ENCODE peak calls at places on chromosomes 13 and 19, in eight cellular contexts. One of them, this sample, is unnamed.

GRCh38 chr13:26967119-26968038 is 204.2 kb downstream of the USP12 start:
- DNase-seq in SK-N-MC: no peak
- DNase-seq in GM12878: no peak
- DNase-seq in sigmoid colon: peak; percentile 84
- DNase-seq in H1: no peak
- DNase-seq in breast epithelium: no peak
- DNase-seq in GM12891: no peak
- DNase-seq in suprapubic skin: no peak
- DNase-seq in this sample: no peak

GRCh38 chr19:41398603-41399002 is 985 bp downstream of the BCKDHA start:
- DNase-seq in SK-N-MC: no peak
- DNase-seq in GM12891: no peak
- DNase-seq in GM12878: no peak
- DNase-seq in suprapubic skin: no peak
- DNase-seq in breast epithelium: no peak
- DNase-seq in H1: no peak
- DNase-seq in sigmoid colon: no peak
- DNase-seq in this sample: no peak

GRCh38 chr19:33868821-33869412 is 72.2 kb downstream of the KCTD15 start:
- DNase-seq in suprapubic skin: no peak
- DNase-seq in SK-N-MC: no peak
- DNase-seq in H1: peak; percentile 59
- DNase-seq in GM12891: no peak
- DNase-seq in breast epithelium: peak; percentile 16
- DNase-seq in GM12878: no peak
- DNase-seq in sigmoid colon: peak; percentile 77
- DNase-seq in this sample: no peak

GRCh38 chr13:40136896-40137295 is 481.4 kb downstream of the COG6 start:
- DNase-seq in GM12891: no peak
- DNase-seq in H1: no peak
- DNase-seq in GM12878: no peak
- DNase-seq in SK-N-MC: no peak
- DNase-seq in sigmoid colon: no peak
- DNase-seq in breast epithelium: no peak
- DNase-seq in suprapubic skin: no peak
- DNase-seq in this sample: no peak

GRCh38 chr19:20640023-20640422 is 21.3 kb downstream of the ZNF626 start:
- DNase-seq in breast epithelium: no peak
- DNase-seq in GM12891: no peak
- DNase-seq in H1: no peak
- DNase-seq in sigmoid colon: no peak
- DNase-seq in GM12878: no peak
- DNase-seq in suprapubic skin: no peak
- DNase-seq in SK-N-MC: no peak
- DNase-seq in this sample: no peak

GRCh38 chr19:33517922-33518321 is 3.7 kb downstream of the PEPD start:
- DNase-seq in GM12878: no peak
- DNase-seq in suprapubic skin: no peak
- DNase-seq in sigmoid colon: no peak
- DNase-seq in breast epithelium: no peak
- DNase-seq in GM12891: no peak
- DNase-seq in H1: no peak
- DNase-seq in SK-N-MC: no peak
- DNase-seq in this sample: no peak

GRCh38 chr13:110466261-110466660 is 95.3 kb downstream of the RAB20 start:
- DNase-seq in GM12891: no peak
- DNase-seq in breast epithelium: no peak
- DNase-seq in sigmoid colon: no peak
- DNase-seq in H1: no peak
- DNase-seq in SK-N-MC: no peak
- DNase-seq in suprapubic skin: no peak
- DNase-seq in GM12878: no peak
- DNase-seq in this sample: no peak

GRCh38 chr13:76455960-76456359 is 430.2 kb downstream of the KCTD12 start:
- DNase-seq in GM12891: no peak
- DNase-seq in breast epithelium: no peak
- DNase-seq in GM12878: no peak
- DNase-seq in SK-N-MC: no peak
- DNase-seq in H1: no peak
- DNase-seq in sigmoid colon: no peak
- DNase-seq in suprapubic skin: no peak
- DNase-seq in this sample: no peak

GRCh38 chr13:34886476-34886875 is 55.6 kb upstream of the NBEA start:
- DNase-seq in GM12878: no peak
- DNase-seq in breast epithelium: no peak
- DNase-seq in H1: no peak
- DNase-seq in sigmoid colon: no peak
- DNase-seq in SK-N-MC: no peak
- DNase-seq in suprapubic skin: no peak
- DNase-seq in GM12891: no peak
- DNase-seq in this sample: no peak
- TF ChIP-seq POLR2AphosphoS5 in GM12878: no peak
- TF ChIP-seq POLR2AphosphoS5 in breast epithelium: no peak
- TF ChIP-seq POLR2AphosphoS5 in H1: no peak
- TF ChIP-seq POLR2AphosphoS5 in sigmoid colon: no peak
- TF ChIP-seq POLR2AphosphoS5 in SK-N-MC: no peak
- TF ChIP-seq POLR2AphosphoS5 in suprapubic skin: no peak
- TF ChIP-seq POLR2AphosphoS5 in GM12891: no peak
- TF ChIP-seq POLR2AphosphoS5 in this sample: no peak

GRCh38 chr19:12939292-12939606 is 840 bp downstream of the CALR start:
- DNase-seq in H1: no peak
- DNase-seq in SK-N-MC: no peak
- DNase-seq in suprapubic skin: no peak
- DNase-seq in breast epithelium: no peak
- DNase-seq in GM12891: no peak
- DNase-seq in sigmoid colon: peak; percentile 78
- DNase-seq in GM12878: no peak
- DNase-seq in this sample: no peak
- TF ChIP-seq POLR2AphosphoS5 in H1: no peak
- TF ChIP-seq POLR2AphosphoS5 in SK-N-MC: no peak
- TF ChIP-seq POLR2AphosphoS5 in suprapubic skin: no peak
- TF ChIP-seq POLR2AphosphoS5 in breast epithelium: no peak
- TF ChIP-seq POLR2AphosphoS5 in GM12891: no peak
- TF ChIP-seq POLR2AphosphoS5 in sigmoid colon: no peak
- TF ChIP-seq POLR2AphosphoS5 in GM12878: peak; percentile 48
- TF ChIP-seq POLR2AphosphoS5 in this sample: peak; percentile 67

GRCh38 chr19:10517361-10517759 is at the start of gene S1PR5:
- DNase-seq in GM12878: no peak
- DNase-seq in GM12891: no peak
- DNase-seq in breast epithelium: no peak
- DNase-seq in sigmoid colon: no peak
- DNase-seq in suprapubic skin: no peak
- DNase-seq in H1: no peak
- DNase-seq in SK-N-MC: no peak
- DNase-seq in this sample: no peak
- TF ChIP-seq POLR2AphosphoS5 in GM12878: no peak
- TF ChIP-seq POLR2AphosphoS5 in GM12891: no peak
- TF ChIP-seq POLR2AphosphoS5 in breast epithelium: no peak
- TF ChIP-seq POLR2AphosphoS5 in sigmoid colon: no peak
- TF ChIP-seq POLR2AphosphoS5 in suprapubic skin: no peak
- TF ChIP-seq POLR2AphosphoS5 in H1: no peak
- TF ChIP-seq POLR2AphosphoS5 in SK-N-MC: no peak
- TF ChIP-seq POLR2AphosphoS5 in this sample: no peak

GRCh38 chr19:49906879-49907564 is 10.3 kb upstream of the IL4I1 start:
- DNase-seq in GM12878: peak; percentile 85
- DNase-seq in sigmoid colon: no peak
- DNase-seq in suprapubic skin: no peak
- DNase-seq in GM12891: no peak
- DNase-seq in SK-N-MC: no peak
- DNase-seq in H1: no peak
- DNase-seq in breast epithelium: no peak
- DNase-seq in this sample: no peak
- TF ChIP-seq POLR2AphosphoS5 in GM12878: no peak
- TF ChIP-seq POLR2AphosphoS5 in sigmoid colon: no peak
- TF ChIP-seq POLR2AphosphoS5 in suprapubic skin: no peak
- TF ChIP-seq POLR2AphosphoS5 in GM12891: no peak
- TF ChIP-seq POLR2AphosphoS5 in SK-N-MC: no peak
- TF ChIP-seq POLR2AphosphoS5 in H1: peak; percentile 43
- TF ChIP-seq POLR2AphosphoS5 in breast epithelium: no peak
- TF ChIP-seq POLR2AphosphoS5 in this sample: no peak

DNA sequence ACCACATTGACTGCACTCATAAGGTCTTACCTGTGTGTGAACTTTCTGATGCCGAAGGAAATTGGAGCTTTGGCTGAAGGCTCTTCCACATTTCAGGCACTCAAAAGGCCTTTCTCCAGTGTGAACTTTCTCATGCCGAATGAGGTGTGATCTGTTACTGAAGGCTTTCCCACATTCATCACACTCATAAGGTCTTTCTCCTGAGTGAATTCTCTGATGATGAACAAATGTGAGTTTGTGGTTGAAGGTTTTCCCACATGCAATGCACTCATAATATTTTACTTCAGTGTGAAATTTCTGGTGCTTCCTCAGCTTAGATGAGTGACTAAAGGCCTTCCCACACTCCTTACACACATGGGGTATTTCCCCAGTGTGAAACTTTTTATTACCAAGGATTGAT is 5.7 kb downstream of the ZNF132 start:
- DNase-seq in H1: no peak
- DNase-seq in sigmoid colon: no peak
- DNase-seq in GM12878: no peak
- DNase-seq in GM12891: no peak
- DNase-seq in SK-N-MC: no peak
- DNase-seq in suprapubic skin: no peak
- DNase-seq in breast epithelium: no peak
- DNase-seq in this sample: no peak
- TF ChIP-seq POLR2AphosphoS5 in H1: no peak
- TF ChIP-seq POLR2AphosphoS5 in sigmoid colon: no peak
- TF ChIP-seq POLR2AphosphoS5 in GM12878: no peak
- TF ChIP-seq POLR2AphosphoS5 in GM12891: no peak
- TF ChIP-seq POLR2AphosphoS5 in SK-N-MC: no peak
- TF ChIP-seq POLR2AphosphoS5 in suprapubic skin: no peak
- TF ChIP-seq POLR2AphosphoS5 in breast epithelium: no peak
- TF ChIP-seq POLR2AphosphoS5 in this sample: no peak

DNA sequence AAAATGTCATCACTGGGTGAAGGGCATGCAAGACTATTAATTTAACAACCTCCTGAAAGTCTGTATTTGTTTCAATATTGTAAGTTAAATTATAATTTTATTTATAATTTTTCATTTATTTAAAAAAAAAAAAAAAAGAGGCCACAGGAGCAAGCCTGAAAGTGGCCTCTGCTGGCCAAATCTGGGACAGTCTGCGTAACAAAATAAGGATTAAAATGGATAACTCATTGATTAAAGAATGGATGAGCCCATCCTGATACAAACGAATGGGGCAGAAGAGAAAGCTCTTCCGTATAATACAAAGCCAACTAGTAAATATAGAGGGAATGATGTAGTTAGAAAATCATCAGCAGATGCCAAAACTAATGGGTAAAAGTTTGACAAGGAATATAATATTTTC is 36.2 kb downstream of the SUCLA2 start:
- DNase-seq in GM12878: no peak
- DNase-seq in sigmoid colon: no peak
- DNase-seq in H1: no peak
- DNase-seq in suprapubic skin: no peak
- DNase-seq in breast epithelium: no peak
- DNase-seq in SK-N-MC: no peak
- DNase-seq in GM12891: no peak
- DNase-seq in this sample: no peak
- TF ChIP-seq POLR2AphosphoS5 in GM12878: no peak
- TF ChIP-seq POLR2AphosphoS5 in sigmoid colon: no peak
- TF ChIP-seq POLR2AphosphoS5 in H1: no peak
- TF ChIP-seq POLR2AphosphoS5 in suprapubic skin: no peak
- TF ChIP-seq POLR2AphosphoS5 in breast epithelium: no peak
- TF ChIP-seq POLR2AphosphoS5 in SK-N-MC: no peak
- TF ChIP-seq POLR2AphosphoS5 in GM12891: no peak
- TF ChIP-seq POLR2AphosphoS5 in this sample: no peak

GRCh38 chr19:16285769-16286564 is 38.7 kb upstream of the KLF2 start:
- DNase-seq in GM12878: no peak
- DNase-seq in breast epithelium: peak; percentile 27
- DNase-seq in SK-N-MC: no peak
- DNase-seq in suprapubic skin: no peak
- DNase-seq in H1: peak; percentile 61
- DNase-seq in sigmoid colon: no peak
- DNase-seq in GM12891: no peak
- DNase-seq in this sample: no peak
- TF ChIP-seq POLR2AphosphoS5 in GM12878: no peak
- TF ChIP-seq POLR2AphosphoS5 in breast epithelium: no peak
- TF ChIP-seq POLR2AphosphoS5 in SK-N-MC: no peak
- TF ChIP-seq POLR2AphosphoS5 in suprapubic skin: no peak
- TF ChIP-seq POLR2AphosphoS5 in H1: no peak
- TF ChIP-seq POLR2AphosphoS5 in sigmoid colon: no peak
- TF ChIP-seq POLR2AphosphoS5 in GM12891: no peak
- TF ChIP-seq POLR2AphosphoS5 in this sample: no peak

DNA sequence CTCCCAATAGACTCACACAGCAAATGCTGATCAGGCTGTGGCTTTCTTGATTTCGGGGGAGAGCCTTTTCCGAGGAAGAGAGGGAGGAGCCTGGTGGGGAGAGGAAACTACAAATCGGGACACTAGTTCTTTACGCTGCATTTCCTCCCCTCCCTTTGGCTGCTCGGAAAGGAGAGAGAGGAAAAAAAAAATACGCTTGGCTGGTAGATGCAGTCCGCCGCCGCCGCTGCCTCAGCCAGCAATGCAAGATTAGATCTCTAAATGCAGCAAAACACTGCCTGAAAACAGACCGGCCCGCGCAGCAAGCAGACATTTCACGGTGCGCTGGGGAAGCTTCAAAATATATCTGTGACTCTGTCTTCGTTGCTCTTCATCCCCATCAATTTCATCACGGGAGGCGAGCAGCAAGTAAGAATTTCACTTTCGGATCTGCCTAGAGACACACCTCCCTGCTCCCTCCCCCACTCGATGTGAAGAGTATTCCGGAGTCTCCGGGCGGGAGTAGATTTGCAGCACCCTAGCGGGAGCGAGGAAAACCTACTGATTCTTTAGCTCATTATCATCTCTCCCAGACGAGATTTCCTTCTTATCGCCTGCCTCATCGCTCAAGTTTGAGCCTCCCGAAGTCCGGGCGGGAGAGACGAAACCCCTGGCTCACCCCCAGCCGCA is at the start of gene PCDH17:
- DNase-seq in sigmoid colon: no peak
- DNase-seq in breast epithelium: no peak
- DNase-seq in suprapubic skin: no peak
- DNase-seq in H1: peak; percentile 76
- DNase-seq in GM12891: no peak
- DNase-seq in GM12878: no peak
- DNase-seq in SK-N-MC: no peak
- DNase-seq in this sample: no peak
- TF ChIP-seq POLR2AphosphoS5 in sigmoid colon: no peak
- TF ChIP-seq POLR2AphosphoS5 in breast epithelium: no peak
- TF ChIP-seq POLR2AphosphoS5 in suprapubic skin: no peak
- TF ChIP-seq POLR2AphosphoS5 in H1: no peak
- TF ChIP-seq POLR2AphosphoS5 in GM12891: no peak
- TF ChIP-seq POLR2AphosphoS5 in GM12878: no peak
- TF ChIP-seq POLR2AphosphoS5 in SK-N-MC: no peak
- TF ChIP-seq POLR2AphosphoS5 in this sample: no peak

DNA sequence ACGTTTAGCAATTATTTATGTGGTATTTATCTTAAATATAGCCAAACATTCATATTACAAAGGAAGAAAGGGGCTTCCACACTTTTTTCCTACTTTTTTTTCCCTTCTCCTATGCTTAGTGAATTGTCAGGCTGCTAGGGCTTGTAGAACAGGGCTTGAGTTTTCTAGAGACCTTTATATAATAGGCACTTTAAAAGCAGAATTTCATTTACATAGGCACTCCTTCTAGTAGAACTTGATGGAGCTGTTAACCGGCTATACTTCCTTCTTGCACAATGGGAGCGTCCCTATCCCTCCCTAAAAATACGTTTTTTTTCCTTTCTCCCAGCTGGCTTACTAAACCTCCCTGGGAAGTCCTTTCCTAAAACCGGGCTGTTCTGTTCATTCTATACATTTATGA is 1.1 kb downstream of the TRIM13 start:
- DNase-seq in GM12891: no peak
- DNase-seq in H1: no peak
- DNase-seq in suprapubic skin: no peak
- DNase-seq in sigmoid colon: no peak
- DNase-seq in GM12878: no peak
- DNase-seq in breast epithelium: no peak
- DNase-seq in SK-N-MC: no peak
- DNase-seq in this sample: no peak
- TF ChIP-seq POLR2AphosphoS5 in GM12891: no peak
- TF ChIP-seq POLR2AphosphoS5 in H1: no peak
- TF ChIP-seq POLR2AphosphoS5 in suprapubic skin: no peak
- TF ChIP-seq POLR2AphosphoS5 in sigmoid colon: no peak
- TF ChIP-seq POLR2AphosphoS5 in GM12878: no peak
- TF ChIP-seq POLR2AphosphoS5 in breast epithelium: no peak
- TF ChIP-seq POLR2AphosphoS5 in SK-N-MC: peak; percentile 0
- TF ChIP-seq POLR2AphosphoS5 in this sample: no peak